ENCODE peak calls at places on chromosomes 2 and 18, in four cellular contexts. Y, U, T and V are unnamed samples. For H3K4me1, the result is how much of the 10 kb centered on the place peaks cover.

GRCh38 chr18:45664824-45665763 is 49.8 kb downstream of the SLC14A2 start:
- DNase-seq in T (peak), U (peak), Y (peak), V (peak)

GRCh38 chr2:50838316-50838715 is 193.6 kb downstream of the NRXN1 start:
- DNase-seq in U (no peak), T (no peak), Y (no peak), V (no peak)

GRCh38 chr18:5979971-5980457 is 84.7 kb upstream of the TMEM200C start:
- DNase-seq in U (no peak), T (no peak), Y (no peak), V (no peak)

GRCh38 chr2:182031956-182032355 is 46.3 kb downstream of the PPP1R1C start:
- DNase-seq in U (no peak), T (no peak), Y (no peak), V (no peak)

GRCh38 chr2:60496976-60497375 is 56.5 kb downstream of the BCL11A start:
- DNase-seq in Y (no peak), T (no peak), U (no peak), V (no peak)

GRCh38 chr2:77391119-77391518 is 131.1 kb downstream of the LRRTM4 start:
- DNase-seq in T (no peak), Y (no peak), U (no peak), V (no peak)

GRCh38 chr18:30440351-30440750 is 602.2 kb downstream of the DSC3 start:
- DNase-seq in T (no peak), U (no peak), Y (no peak), V (no peak)

GRCh38 chr2:11348209-11348749 is 3.8 kb upstream of the ROCK2 start:
- DNase-seq in Y (peak), T (no peak), U (no peak), V (no peak)

GRCh38 chr2:241878007-241878970 is 8.8 kb downstream of the RTP5 start:
- DNase-seq in T (peak), Y (peak), U (no peak), V (peak)

GRCh38 chr18:67500512-67500911 is 16.0 kb downstream of the DSEL start:
- DNase-seq in Y (no peak), U (no peak), T (no peak), V (no peak)

GRCh38 chr2:201406077-201406662 is 45.1 kb downstream of the TRAK2 start:
- DNase-seq in T (peak), U (peak), Y (no peak), V (no peak)

DNA sequence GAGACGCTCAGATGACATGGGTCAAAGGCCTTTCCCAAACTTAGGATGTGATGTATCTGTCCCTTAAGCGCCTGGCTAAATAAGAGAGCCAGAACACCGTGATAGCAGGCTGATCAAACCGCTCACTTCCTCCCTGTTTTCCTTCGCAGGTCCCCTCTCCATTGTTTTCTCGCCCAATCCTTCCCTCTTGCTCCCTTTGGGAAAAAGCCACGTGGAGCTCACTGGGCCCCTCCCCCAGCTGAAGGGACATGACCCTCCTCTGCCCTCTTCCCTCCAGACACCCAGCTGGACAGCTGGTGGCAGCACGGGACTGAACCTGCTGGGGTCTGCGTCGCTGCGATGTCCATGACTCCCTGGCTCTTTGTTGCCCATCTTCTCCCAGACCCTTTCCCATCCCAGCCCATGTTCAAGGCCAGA is 201.7 kb downstream of the TNS1 start:
- DNase-seq in T (peak), U (peak), Y (no peak), V (no peak)
- H3K27ac ChIP-seq in T (peak), U (peak), Y (peak), V (peak)

DNA sequence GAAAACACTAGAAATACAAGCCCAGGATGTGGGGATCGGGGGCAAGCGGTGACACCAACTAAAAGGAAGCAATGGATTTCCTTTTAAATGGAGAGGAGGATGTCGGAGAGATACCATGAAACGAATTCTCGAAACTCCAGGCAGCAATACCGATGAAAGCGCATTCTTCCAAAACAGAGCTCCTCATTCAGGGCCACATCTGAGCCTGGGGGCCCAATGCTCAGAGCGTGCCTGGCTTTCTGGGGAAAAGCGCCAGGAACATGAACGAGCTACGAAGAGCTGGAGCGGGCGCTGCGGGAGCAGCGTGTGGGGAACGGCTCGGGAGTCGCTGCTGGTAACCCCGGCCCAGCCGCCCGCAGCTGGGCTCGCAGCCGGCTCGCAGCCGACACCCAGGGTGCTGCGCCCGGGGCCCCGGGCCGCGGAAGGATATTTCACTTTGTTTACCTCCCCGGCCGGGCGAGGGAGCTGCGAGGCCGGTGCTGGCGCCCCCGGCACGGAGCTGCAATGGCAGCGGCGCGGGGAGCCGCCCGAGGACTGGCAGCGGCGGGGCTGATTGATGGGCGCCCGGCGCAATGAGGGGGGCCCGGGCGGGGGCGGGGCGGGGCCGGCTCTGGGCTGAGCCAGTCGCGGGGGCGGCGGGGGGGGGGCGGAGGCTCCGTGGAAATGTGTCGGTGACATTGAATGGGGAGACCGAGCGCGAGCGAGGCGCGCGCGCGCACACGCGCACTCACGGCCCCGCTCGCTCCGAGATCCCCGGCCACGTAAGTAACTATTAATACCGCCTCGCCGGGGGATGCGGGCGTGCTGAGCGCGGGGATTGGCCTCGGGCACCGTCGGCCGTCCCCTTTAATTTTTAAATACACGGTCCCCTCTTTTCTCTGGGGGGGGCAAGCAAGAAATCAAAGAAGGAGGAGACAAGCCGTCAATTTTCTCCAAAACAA is at the start of gene TRIB2:
- DNase-seq in Y (peak), T (peak), U (peak), V (peak)
- TF ChIP-seq CTCF in Y (no peak), T (peak), U (no peak), V (peak)

DNA sequence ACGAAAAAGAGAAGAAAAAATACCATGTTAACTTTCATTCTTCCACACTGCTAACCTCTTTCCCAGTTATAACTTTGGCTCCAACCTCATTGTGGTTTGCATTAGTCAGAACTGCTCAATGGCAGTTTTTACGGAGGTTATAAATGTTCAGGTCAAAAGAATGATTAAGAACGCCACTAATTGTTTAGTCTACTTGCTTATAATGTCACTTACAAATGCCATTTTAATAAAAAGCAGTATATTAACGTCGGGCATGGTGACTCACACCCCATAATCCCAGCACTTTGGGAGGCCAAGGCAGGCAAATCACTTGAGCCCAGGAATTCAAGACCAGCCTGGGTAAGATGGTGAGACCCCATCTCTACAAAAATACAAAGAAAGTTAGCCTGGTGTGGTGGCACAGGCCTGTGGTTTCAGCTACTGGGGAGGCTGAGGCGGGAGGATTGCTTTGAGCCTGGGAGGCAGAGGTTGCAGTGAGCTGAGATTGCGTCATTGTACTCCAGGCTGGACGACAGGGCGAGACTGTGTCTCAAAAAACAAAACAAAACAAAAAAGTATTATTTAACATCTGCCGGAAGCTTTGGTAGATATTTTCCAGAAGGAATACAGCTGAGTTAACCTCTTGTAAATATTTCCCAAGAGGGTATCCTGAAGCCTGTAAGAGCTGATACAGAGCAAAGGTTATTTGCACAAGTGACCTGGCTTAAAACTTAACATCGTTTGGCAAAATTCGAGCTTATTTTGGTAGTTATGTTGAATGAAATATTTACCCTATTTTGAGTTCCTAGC is 5.1 kb downstream of the AGPS start:
- DNase-seq in U (no peak), T (peak), Y (peak), V (no peak)
- H3K4me1 ChIP-seq in U (half or more), T (under half), Y (half or more), V (under half)

DNA sequence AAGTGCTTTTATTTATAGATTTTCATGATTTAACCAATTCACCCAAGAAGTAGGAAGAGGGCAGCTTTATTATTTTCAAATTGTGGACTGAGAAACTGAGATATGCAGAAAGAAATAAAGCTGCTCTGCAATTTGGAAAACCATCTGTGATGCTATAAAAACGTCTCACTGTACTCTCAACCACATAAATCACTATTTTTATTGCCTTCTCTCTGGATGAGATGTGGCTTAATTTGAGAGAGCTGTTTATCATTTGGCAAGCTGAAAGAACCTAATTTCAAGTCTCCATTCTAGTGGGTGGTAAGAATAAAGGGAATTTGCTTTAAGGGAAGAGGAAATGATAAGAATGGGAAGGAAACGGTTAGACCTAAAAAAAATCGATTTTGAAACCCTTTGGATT is 49.9 kb upstream of the CYP1B1 start:
- DNase-seq in T (no peak), Y (no peak), U (no peak), V (no peak)
- H3K27ac ChIP-seq in T (peak), Y (no peak), U (no peak), V (no peak)

DNA sequence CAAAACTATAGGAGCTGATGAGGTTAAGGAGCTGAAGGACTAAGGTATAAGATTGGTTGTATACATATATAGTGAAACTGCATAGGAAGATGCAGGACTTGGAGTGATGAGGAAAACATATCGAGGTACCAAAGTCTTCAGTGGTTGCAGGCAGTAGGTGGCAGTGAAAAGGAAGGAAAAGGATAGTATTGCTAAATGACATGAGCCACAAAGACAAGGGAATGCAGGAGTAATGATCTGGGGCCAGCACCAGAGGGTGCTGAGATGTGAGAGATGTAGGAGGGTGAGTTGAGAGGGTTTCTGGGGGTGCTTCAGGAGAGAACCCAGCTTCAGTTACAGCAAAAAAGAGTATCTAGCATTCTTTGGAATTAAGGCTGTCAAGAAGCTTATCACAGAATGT is 172.2 kb upstream of the MYO3B start:
- DNase-seq in U (no peak), Y (no peak), T (no peak), V (no peak)
- TF ChIP-seq CTCF in U (no peak), Y (no peak), T (no peak), V (no peak)